ENCODE peak calls at places on chromosomes 11 and 22, in five cellular contexts. D is PC-3, P is MM.1S, X is neural progenitor cell, T is HCT116. Z is an unnamed sample. For H3K79me2, the result is how much of the 10 kb centered on the place peaks cover.

GRCh38 chr11:117825538-117826359 is 1.2 kb upstream of the FXYD2 start:
- DNase-seq in T (no peak), X (no peak), P (no peak), D (no peak), Z (no peak)

GRCh38 chr11:35165416-35166368 is 26.7 kb downstream of the CD44 start:
- DNase-seq in X (peak), T (no peak), D (peak), P (peak), Z (peak)

GRCh38 chr11:121452609-121453150 is at the start of gene SORL1-AS1:
- DNase-seq in D (peak), T (no peak), P (no peak), X (peak), Z (no peak)

GRCh38 chr11:78685156-78685555 is 110.5 kb upstream of the NARS2 start:
- DNase-seq in T (no peak), D (no peak), P (peak), X (no peak), Z (no peak)

GRCh38 chr11:2772544-2773031 is 72.8 kb upstream of the KCNQ1OT1 start:
- DNase-seq in P (peak), D (peak), T (peak), X (no peak), Z (peak)

GRCh38 chr22:46676479-46676878 is 56.3 kb downstream of the GRAMD4 start:
- DNase-seq in T (no peak), P (no peak), D (no peak), X (no peak), Z (no peak)

GRCh38 chr11:9760180-9760550 is 96.3 kb downstream of the SWAP70 start:
- DNase-seq in P (no peak), X (no peak), D (peak), T (no peak), Z (peak)

GRCh38 chr11:101428918-101429317 is 154.9 kb downstream of the TRPC6 start:
- DNase-seq in D (peak), X (peak), P (peak), T (peak), Z (peak)

GRCh38 chr11:33997473-33998347 is 53.8 kb upstream of the CAPRIN1 start:
- DNase-seq in T (no peak), D (peak), P (no peak), X (peak), Z (peak)

GRCh38 chr11:92295175-92296137 is 70.8 kb downstream of the FAT3 start:
- DNase-seq in D (peak), T (no peak), X (no peak), P (no peak), Z (peak)

GRCh38 chr11:100560606-100561005 is 126.5 kb upstream of the ARHGAP42 start:
- DNase-seq in T (no peak), X (no peak), P (no peak), D (no peak), Z (no peak)

GRCh38 chr11:114909866-114910265 is 231.5 kb downstream of the NXPE2 start:
- DNase-seq in X (peak), P (no peak), D (no peak), T (no peak), Z (no peak)

GRCh38 chr11:70032943-70033710 is 45.0 kb upstream of the ANO1 start:
- DNase-seq in X (no peak), D (no peak), P (no peak), T (no peak), Z (no peak)

GRCh38 chr22:43743131-43743530 is 69.0 kb downstream of the EFCAB6 start:
- DNase-seq in D (peak), X (peak), T (no peak), P (peak), Z (no peak)

GRCh38 chr11:123381817-123382554 is 48.1 kb upstream of the GRAMD1B start:
- DNase-seq in X (no peak), P (peak), T (no peak), D (no peak), Z (no peak)

GRCh38 chr22:24430431-24431308 is 3.3 kb downstream of the ADORA2A start:
- DNase-seq in X (no peak), P (no peak), T (no peak), D (no peak), Z (no peak)

GRCh38 chr22:35997438-35997837 is 31.2 kb downstream of the RBFOX2 start:
- DNase-seq in T (no peak), P (no peak), X (no peak), D (no peak), Z (no peak)

GRCh38 chr22:35996596-35996995 is 32.0 kb downstream of the RBFOX2 start:
- DNase-seq in T (no peak), D (no peak), X (no peak), P (no peak), Z (no peak)

GRCh38 chr22:35995772-35996171 is 32.9 kb downstream of the RBFOX2 start:
- DNase-seq in D (peak), X (no peak), P (no peak), T (no peak), Z (peak)

GRCh38 chr22:35993048-35993714 is 35.4 kb downstream of the RBFOX2 start:
- DNase-seq in P (no peak), T (no peak), X (no peak), D (no peak), Z (no peak)

GRCh38 chr22:35995345-35995744 is 33.3 kb downstream of the RBFOX2 start:
- DNase-seq in T (no peak), X (no peak), D (no peak), P (no peak), Z (peak)
- H3K79me2 ChIP-seq in T (under half), X (half or more), D (under half), P (under half), Z (half or more)

GRCh38 chr11:18394300-18394927 is at the start of gene LDHA:
- DNase-seq in X (peak), P (peak), D (peak), T (peak), Z (peak)

GRCh38 chr11:18392434-18393321 is 1.7 kb upstream of the LDHA start:
- DNase-seq in P (peak), D (no peak), T (no peak), X (no peak), Z (peak)

GRCh38 chr11:18393581-18394299 is 623 bp upstream of the LDHA start:
- DNase-seq in D (no peak), P (no peak), T (no peak), X (no peak), Z (no peak)

GRCh38 chr11:18395735-18396504 is 1.6 kb downstream of the LDHA start:
- DNase-seq in D (peak), P (peak), X (peak), T (peak), Z (peak)

GRCh38 chr11:18394928-18395734 is 768 bp downstream of the LDHA start:
- DNase-seq in P (peak), D (no peak), X (peak), T (no peak), Z (peak)
- TF ChIP-seq EZH2phosphoT487 in P (no peak), D (no peak), X (no peak), T (no peak), Z (no peak)

DNA sequence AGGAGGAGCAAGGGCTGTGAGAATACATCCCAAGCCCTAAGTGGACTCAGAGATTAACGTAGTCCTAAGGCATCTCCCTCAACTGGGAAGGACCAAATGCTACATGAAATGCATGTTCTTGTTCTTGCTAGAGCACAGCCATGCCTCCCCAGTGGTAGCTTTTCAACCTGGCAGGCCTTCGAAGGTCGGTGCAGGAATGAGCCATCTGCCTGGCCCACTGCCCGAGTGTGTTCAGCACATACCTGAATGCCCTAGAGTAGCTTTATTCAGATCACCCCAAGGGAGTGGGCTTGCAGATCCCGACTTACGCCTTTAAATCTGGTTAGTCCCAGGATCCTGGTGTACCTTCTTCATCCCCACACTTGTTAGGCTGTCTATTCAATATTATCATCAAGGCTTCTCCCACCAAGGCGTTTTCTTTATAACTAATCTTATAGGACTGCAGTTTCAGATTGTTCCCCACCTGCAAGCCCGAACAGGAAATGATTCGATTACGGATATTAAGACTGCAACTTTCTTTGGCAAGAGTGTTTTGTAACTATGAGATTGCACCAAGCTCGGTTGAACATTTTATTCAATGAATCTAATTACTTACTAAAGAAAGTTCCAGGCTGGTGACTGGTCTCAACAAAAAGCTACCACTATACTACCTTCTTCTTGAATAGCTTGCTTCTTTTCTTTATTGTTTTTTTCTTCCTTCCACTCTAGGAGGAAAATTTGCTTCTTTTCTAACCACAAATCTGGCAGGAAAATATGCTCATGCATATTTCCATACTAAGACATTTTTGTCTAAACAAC is 115.6 kb downstream of the SGSM3 start:
- DNase-seq in P (no peak), D (no peak), X (no peak), T (no peak), Z (peak)
- H3K79me2 ChIP-seq in P (under half), D (under half), X (under half), T (under half), Z (half or more)

DNA sequence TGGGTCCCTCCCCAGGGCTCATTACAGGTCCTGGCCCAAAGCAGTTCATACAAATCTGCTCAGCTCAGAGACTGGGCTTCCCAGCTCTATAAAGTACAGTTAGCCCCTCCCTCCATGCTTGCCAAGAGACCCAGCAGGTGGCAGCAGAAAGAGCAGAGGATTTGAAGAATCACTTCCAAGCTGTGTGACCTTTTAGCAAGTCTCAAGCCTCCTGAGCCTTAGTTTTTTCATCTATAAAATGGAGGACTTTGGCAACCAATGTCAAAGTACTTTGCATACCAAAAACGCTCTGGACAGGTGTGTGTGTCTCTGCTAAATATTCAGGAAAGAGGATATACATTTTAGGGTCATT is 26.6 kb downstream of the RELT start:
- DNase-seq in T (no peak), X (no peak), P (peak), D (peak), Z (peak)
- TF ChIP-seq EZH2phosphoT487 in T (no peak), X (no peak), P (no peak), D (no peak), Z (no peak)

Z was measured in GM23248.